ENCODE peak calls at places on chromosome 16, in seven cellular contexts. S is HS-27A, P is hepatic stellate cell, L is H54, C is T-helper 2 cell, O is omental fat pad, B is psoas muscle. K is an unnamed sample.

GRCh38 chr16:14489460-14489859 is 140.6 kb downstream of the PARN start:
- DNase-seq in L (no peak), S (no peak), C (no peak), O (no peak), P (peak), B (no peak), K (no peak)

GRCh38 chr16:78529881-78530280 is 430.4 kb downstream of the WWOX start:
- DNase-seq in L (no peak), S (no peak), B (no peak), P (no peak), C (no peak), O (no peak), K (no peak)

GRCh38 chr16:4494746-4495490 is 18.7 kb downstream of the HMOX2 start:
- DNase-seq in L (no peak), O (no peak), B (no peak), C (no peak), P (peak), S (peak), K (no peak)

GRCh38 chr16:88856122-88856827 is 472 bp downstream of the GALNS start:
- DNase-seq in P (no peak), C (no peak), B (peak), L (no peak), O (no peak), S (no peak), K (no peak)

GRCh38 chr16:50371936-50372595 is 3.3 kb upstream of the BRD7 start:
- DNase-seq in B (no peak), P (peak), L (no peak), O (no peak), C (no peak), S (no peak), K (no peak)

GRCh38 chr16:57256601-57257395 is 11.7 kb downstream of the ARL2BP start:
- DNase-seq in B (no peak), S (no peak), P (no peak), O (peak), L (no peak), C (no peak), K (no peak)

GRCh38 chr16:83954577-83955016 is 1.6 kb downstream of the OSGIN1 start:
- DNase-seq in B (peak), P (peak), S (peak), C (no peak), O (no peak), L (peak), K (no peak)

GRCh38 chr16:54879681-54880080 is 51.0 kb upstream of the IRX5 start:
- DNase-seq in L (no peak), B (no peak), C (no peak), P (no peak), S (no peak), O (no peak), K (no peak)

GRCh38 chr16:22771551-22771950 is 42.4 kb upstream of the HS3ST2 start:
- DNase-seq in B (no peak), S (no peak), O (no peak), P (no peak), C (no peak), L (no peak), K (no peak)

GRCh38 chr16:85399583-85400284 is 213.4 kb upstream of the GSE1 start:
- DNase-seq in B (no peak), O (no peak), L (no peak), S (no peak), P (no peak), C (no peak), K (no peak)

GRCh38 chr16:55495616-55496289 is 13.1 kb upstream of the LPCAT2 start:
- DNase-seq in C (no peak), O (no peak), P (no peak), S (no peak), L (no peak), B (no peak), K (no peak)

GRCh38 chr16:15605869-15606520 is 37.0 kb downstream of the MARF1 start:
- DNase-seq in C (no peak), O (no peak), S (no peak), L (no peak), P (no peak), B (no peak), K (no peak)

GRCh38 chr16:1184156-1184868 is 31.4 kb downstream of the CACNA1H start:
- DNase-seq in B (no peak), P (no peak), O (no peak), L (no peak), S (no peak), C (no peak), K (no peak)

GRCh38 chr16:64586756-64587155 is 535.1 kb downstream of the CDH11 start:
- DNase-seq in P (no peak), L (no peak), C (no peak), S (no peak), B (no peak), O (no peak), K (no peak)

GRCh38 chr16:86387461-86388440 is 122.6 kb upstream of the FOXF1 start:
- DNase-seq in C (no peak), L (peak), S (peak), B (no peak), O (no peak), P (peak), K (no peak)

GRCh38 chr16:77359065-77359502 is 75.8 kb downstream of the ADAMTS18 start:
- DNase-seq in S (peak), O (no peak), P (no peak), L (peak), C (no peak), B (no peak), K (peak)

K was measured in Panc1.